ENCODE peak calls at places on chromosomes 4 and X, in ten cellular contexts. S, M, B, Z, W, D, R, O, J and A are unnamed samples. For H3K27me3, the result is how much of the 10 kb centered on the place peaks cover.

GRCh38 chr4:154490589-154491340 is 834 bp downstream of the DCHS2 start:
- DNase-seq in S (no peak), M (peak), B (peak), Z (peak), W (no peak), D (no peak), R (peak), O (no peak), J (no peak), A (peak)

GRCh38 chr4:103692615-103693014 is 27.2 kb downstream of the TACR3 start:
- DNase-seq in S (no peak), M (no peak), B (no peak), Z (no peak), W (no peak), D (no peak), R (no peak), O (no peak), J (no peak), A (no peak)

GRCh38 chrX:138026211-138026610 is 460.3 kb downstream of the ZIC3 start:
- DNase-seq in S (no peak), M (peak), B (no peak), Z (no peak), W (no peak), D (no peak), R (no peak), O (no peak), J (no peak), A (no peak)

GRCh38 chrX:35561985-35562384 is 236.2 kb upstream of the MAGEB16 start:
- DNase-seq in S (no peak), M (no peak), B (no peak), Z (no peak), W (peak), D (no peak), R (no peak), O (no peak), J (no peak), A (no peak)

GRCh38 chrX:120790118-120790517 is 85.5 kb downstream of the CT47B1 start:
- DNase-seq in S (no peak), M (peak), B (no peak), Z (peak), W (peak), D (no peak), R (peak), O (peak), J (peak), A (no peak)

GRCh38 chr4:43103048-43103447 is 210.5 kb downstream of the GRXCR1 start:
- DNase-seq in S (no peak), M (no peak), B (no peak), Z (no peak), W (no peak), D (no peak), R (no peak), O (no peak), J (no peak), A (no peak)

GRCh38 chr4:124640037-124640730 is 72.3 kb downstream of the ANKRD50 start:
- DNase-seq in S (no peak), M (no peak), B (no peak), Z (no peak), W (peak), D (no peak), R (no peak), O (no peak), J (no peak), A (no peak)

GRCh38 chr4:78624048-78624447 is 72.5 kb downstream of the ANXA3 start:
- DNase-seq in S (no peak), M (no peak), B (no peak), Z (no peak), W (no peak), D (no peak), R (no peak), O (no peak), J (no peak), A (no peak)

GRCh38 chr4:16007471-16008095 is 44.6 kb upstream of the FGFBP2 start:
- DNase-seq in S (no peak), M (peak), B (no peak), Z (no peak), W (no peak), D (no peak), R (no peak), O (no peak), J (no peak), A (no peak)

GRCh38 chr4:82652062-82652461 is 90.3 kb upstream of the TMEM150C start:
- DNase-seq in S (no peak), M (no peak), B (no peak), Z (no peak), W (no peak), D (no peak), R (no peak), O (no peak), J (no peak), A (no peak)

GRCh38 chr4:139696491-139696890 is 30.9 kb downstream of the MGST2 start:
- DNase-seq in S (no peak), M (no peak), B (no peak), Z (no peak), W (no peak), D (no peak), R (no peak), O (no peak), J (no peak), A (no peak)
- H3K4me3 ChIP-seq in S (no peak), M (no peak), B (no peak), Z (no peak), W (no peak), D (no peak), R (no peak), O (no peak), J (no peak), A (no peak)

GRCh38 chr4:8851321-8852117 is 20.1 kb downstream of the HMX1 start:
- DNase-seq in S (no peak), M (no peak), B (no peak), Z (no peak), W (no peak), D (no peak), R (no peak), O (no peak), J (no peak), A (no peak)
- H3K27me3 ChIP-seq in S (under half), M (under half), B (under half), Z (under half), W (under half), D (half or more), R (half or more), O (half or more), J (under half), A (half or more)

DNA sequence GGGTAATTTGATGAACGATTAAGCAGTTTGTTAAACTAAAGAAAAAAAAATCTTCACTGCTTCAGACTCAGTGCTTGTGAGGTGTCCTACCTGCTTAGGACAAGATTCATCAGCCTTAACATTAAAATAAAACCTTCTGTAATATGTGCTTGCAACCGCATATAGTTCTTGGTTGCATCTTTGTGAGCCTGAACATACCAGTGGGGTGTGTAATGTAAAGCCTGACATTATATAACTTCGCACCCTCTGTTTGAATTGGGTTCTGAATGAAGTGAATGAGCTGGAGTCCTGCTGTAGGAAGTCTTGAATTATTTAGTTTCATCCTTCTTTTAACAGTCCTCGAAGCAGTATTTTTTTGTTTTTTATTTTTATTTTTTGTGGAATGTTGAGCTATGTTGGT is 3.1 kb downstream of the KDM6A start:
- DNase-seq in S (no peak), M (no peak), B (no peak), Z (no peak), W (no peak), D (no peak), R (no peak), O (no peak), J (no peak), A (no peak)
- TF ChIP-seq EP300 in S (no peak), M (no peak), B (no peak), Z (no peak), W (no peak), D (no peak), R (no peak), O (no peak), J (no peak), A (no peak)

GRCh38 chr4:147954850-147955249 is 223.0 kb downstream of the ARHGAP10 start:
- DNase-seq in S (no peak), M (no peak), B (no peak), Z (no peak), W (no peak), D (no peak), R (no peak), O (no peak), J (no peak), A (no peak)
- H3K4me3 ChIP-seq in S (no peak), M (no peak), B (no peak), Z (no peak), W (no peak), D (no peak), R (no peak), O (no peak), J (no peak), A (no peak)